ENCODE peak calls at places on chromosomes 4 and X, in eight cellular contexts. E is effector memory CD4-positive, alpha-beta T cell; W is HFF-Myc; M is NCI-H1105; Z is T1000; B is head of caudate nucleus; H is NCI-H1417; K is adipocyte. L is an unnamed sample.

GRCh38 chrX:95056901-95057300 is 1382.9 kb downstream of the FAM133A start:
- DNase-seq in E (no peak), W (no peak), M (peak), Z (no peak), B (no peak), H (peak), K (peak), L (no peak)

GRCh38 chr4:144818136-144818535 is 172.2 kb downstream of the HHIP start:
- DNase-seq in E (no peak), W (no peak), M (no peak), Z (no peak), B (no peak), H (no peak), K (no peak), L (no peak)

GRCh38 chrX:154596290-154596929 is 11.5 kb downstream of the CTAG1A start:
- DNase-seq in E (no peak), W (no peak), M (no peak), Z (peak), B (no peak), H (no peak), K (peak), L (no peak)

GRCh38 chr4:77284036-77284435 is 127.0 kb downstream of the CCNG2 start:
- DNase-seq in E (no peak), W (no peak), M (no peak), Z (no peak), B (no peak), H (no peak), K (no peak), L (no peak)

GRCh38 chr4:183905081-183905592 is at the start of gene STOX2:
- DNase-seq in E (no peak), W (no peak), M (no peak), Z (peak), B (peak), H (peak), K (peak), L (no peak)

GRCh38 chrX:130083656-130084382 is 26.5 kb downstream of the ELF4 start:
- DNase-seq in E (no peak), W (no peak), M (no peak), Z (no peak), B (no peak), H (no peak), K (no peak), L (no peak)

GRCh38 chrX:40154853-40155616 is 57.3 kb upstream of the BCOR start:
- DNase-seq in E (no peak), W (no peak), M (no peak), Z (no peak), B (no peak), H (peak), K (peak), L (no peak)

GRCh38 chr4:6493668-6494304 is 21.4 kb upstream of the PPP2R2C start:
- DNase-seq in E (no peak), W (no peak), M (no peak), Z (no peak), B (peak), H (peak), K (peak), L (no peak)

GRCh38 chr4:143338313-143338712 is 1.6 kb downstream of the GAB1 start:
- DNase-seq in E (no peak), W (no peak), M (no peak), Z (no peak), B (no peak), H (no peak), K (no peak), L (no peak)

GRCh38 chrX:107691024-107691448 is 62.7 kb downstream of the PRPS1 start:
- DNase-seq in E (no peak), W (no peak), M (no peak), Z (no peak), B (no peak), H (no peak), K (peak), L (no peak)

GRCh38 chr4:150479665-150480064 is 102.3 kb upstream of the MAB21L2 start:
- DNase-seq in E (no peak), W (no peak), M (no peak), Z (no peak), B (no peak), H (no peak), K (no peak), L (no peak)

GRCh38 chr4:80608285-80608980 is 272.9 kb downstream of the CFAP299 start:
- DNase-seq in E (no peak), W (peak), M (no peak), Z (no peak), B (no peak), H (no peak), K (peak), L (peak)

GRCh38 chr4:35038845-35039244 is 1205.5 kb downstream of the ARAP2 start:
- DNase-seq in E (no peak), W (no peak), M (no peak), Z (no peak), B (no peak), H (no peak), K (no peak), L (no peak)

GRCh38 chr4:72567821-72568620 is 1.0 kb downstream of the ADAMTS3 start:
- DNase-seq in E (no peak), W (peak), M (no peak), Z (peak), B (peak), H (peak), K (peak), L (peak)